ENCODE peak calls at places on chromosomes 5 and 9, in four cellular contexts. One of them, this sample, is unnamed.

GRCh38 chr5:171874210-171874609 is 88.6 kb downstream of the SMIM23 start:
- DNase-seq in NCI-H460: no peak
- DNase-seq in ELR: peak
- DNase-seq in NCI-H1092: no peak
- DNase-seq in this sample: peak

GRCh38 chr5:129271309-129271708 is 176.8 kb downstream of the ISOC1 start:
- DNase-seq in NCI-H460: no peak
- DNase-seq in ELR: peak
- DNase-seq in NCI-H1092: no peak
- DNase-seq in this sample: peak

GRCh38 chr9:113131689-113132151 is 19.1 kb upstream of the SLC31A2 start:
- DNase-seq in NCI-H460: peak
- DNase-seq in ELR: peak
- DNase-seq in NCI-H1092: no peak
- DNase-seq in this sample: no peak

GRCh38 chr5:41574391-41574790 is 64.0 kb upstream of the PLCXD3 start:
- DNase-seq in NCI-H460: no peak
- DNase-seq in ELR: no peak
- DNase-seq in NCI-H1092: no peak
- DNase-seq in this sample: no peak

GRCh38 chr5:158384535-158385421 is 525.8 kb upstream of the CLINT1 start:
- DNase-seq in NCI-H460: no peak
- DNase-seq in ELR: peak
- DNase-seq in NCI-H1092: no peak
- DNase-seq in this sample: peak

GRCh38 chr5:169557838-169558237 is 25.7 kb upstream of the SPDL1 start:
- DNase-seq in NCI-H460: no peak
- DNase-seq in ELR: no peak
- DNase-seq in NCI-H1092: no peak
- DNase-seq in this sample: no peak

GRCh38 chr5:170267431-170268152 is 30.0 kb downstream of the LCP2 start:
- DNase-seq in NCI-H460: peak
- DNase-seq in ELR: peak
- DNase-seq in NCI-H1092: peak
- DNase-seq in this sample: peak

GRCh38 chr9:35108946-35109575 is 6.1 kb upstream of the STOML2 start:
- DNase-seq in NCI-H460: no peak
- DNase-seq in ELR: no peak
- DNase-seq in NCI-H1092: no peak
- DNase-seq in this sample: no peak

GRCh38 chr5:115815006-115815692 is 1.3 kb downstream of the CDO1 start:
- DNase-seq in NCI-H460: no peak
- DNase-seq in ELR: peak
- DNase-seq in NCI-H1092: no peak
- DNase-seq in this sample: no peak

GRCh38 chr9:135015986-135016640 is 71.4 kb upstream of the OLFM1 start:
- DNase-seq in NCI-H460: no peak
- DNase-seq in ELR: no peak
- DNase-seq in NCI-H1092: no peak
- DNase-seq in this sample: no peak

GRCh38 chr5:95620030-95620869 is at the start of gene GPR150:
- DNase-seq in NCI-H460: no peak
- DNase-seq in ELR: peak
- DNase-seq in NCI-H1092: peak
- DNase-seq in this sample: peak

GRCh38 chr5:157471709-157472108 is 11.7 kb downstream of the NIPAL4 start:
- DNase-seq in NCI-H460: peak
- DNase-seq in ELR: peak
- DNase-seq in NCI-H1092: no peak
- DNase-seq in this sample: peak

GRCh38 chr5:176676361-176676824 is 29.1 kb downstream of the TSPAN17 start:
- DNase-seq in NCI-H460: peak
- DNase-seq in ELR: peak
- DNase-seq in NCI-H1092: no peak
- DNase-seq in this sample: no peak

GRCh38 chr9:133981958-133982681 is 10.0 kb downstream of the VAV2 start:
- DNase-seq in NCI-H460: no peak
- DNase-seq in ELR: no peak
- DNase-seq in NCI-H1092: no peak
- DNase-seq in this sample: no peak

GRCh38 chr9:101381833-101382342 is 2.9 kb downstream of the BAAT start:
- DNase-seq in NCI-H460: no peak
- DNase-seq in ELR: no peak
- DNase-seq in NCI-H1092: no peak
- DNase-seq in this sample: no peak

GRCh38 chr9:134861586-134862334 is 18.9 kb upstream of the FCN2 start:
- DNase-seq in NCI-H460: no peak
- DNase-seq in ELR: no peak
- DNase-seq in NCI-H1092: no peak
- DNase-seq in this sample: no peak

GRCh38 chr5:77266291-77266690 is 55.8 kb downstream of the PDE8B start:
- DNase-seq in NCI-H460: no peak
- DNase-seq in ELR: peak
- DNase-seq in NCI-H1092: no peak
- DNase-seq in this sample: peak

GRCh38 chr5:158992104-158992740 is 107.5 kb downstream of the EBF1 start:
- DNase-seq in NCI-H460: no peak
- DNase-seq in ELR: no peak
- DNase-seq in NCI-H1092: no peak
- DNase-seq in this sample: no peak

GRCh38 chr9:83754383-83754977 is 46.7 kb upstream of the UBQLN1 start:
- DNase-seq in NCI-H460: no peak
- DNase-seq in ELR: no peak
- DNase-seq in NCI-H1092: no peak
- DNase-seq in this sample: no peak

GRCh38 chr5:155926011-155926410 is 401.0 kb upstream of the SGCD start:
- DNase-seq in NCI-H460: no peak
- DNase-seq in ELR: no peak
- DNase-seq in NCI-H1092: no peak
- DNase-seq in this sample: peak

GRCh38 chr9:129006328-129007034 is 21.6 kb downstream of the SH3GLB2 start:
- DNase-seq in NCI-H460: peak
- DNase-seq in ELR: peak
- DNase-seq in NCI-H1092: peak
- DNase-seq in this sample: peak

GRCh38 chr5:72888595-72888994 is 67.2 kb upstream of the FCHO2 start:
- DNase-seq in NCI-H460: no peak
- DNase-seq in ELR: no peak
- DNase-seq in NCI-H1092: no peak
- DNase-seq in this sample: no peak

GRCh38 chr5:43039468-43040286 is 442 bp downstream of the ANXA2R start:
- DNase-seq in NCI-H460: peak
- DNase-seq in ELR: peak
- DNase-seq in NCI-H1092: peak
- DNase-seq in this sample: peak

GRCh38 chr5:38473008-38473407 is 83.4 kb downstream of the LIFR start:
- DNase-seq in NCI-H460: no peak
- DNase-seq in ELR: no peak
- DNase-seq in NCI-H1092: peak
- DNase-seq in this sample: no peak

GRCh38 chr9:8733096-8733954 is 933.7 kb upstream of the DMAC1 start:
- DNase-seq in NCI-H460: peak
- DNase-seq in ELR: no peak
- DNase-seq in NCI-H1092: peak
- DNase-seq in this sample: no peak

GRCh38 chr5:39427225-39427624 is 2.4 kb upstream of the DAB2 start:
- DNase-seq in NCI-H460: no peak
- DNase-seq in ELR: peak
- DNase-seq in NCI-H1092: no peak
- DNase-seq in this sample: peak

GRCh38 chr5:56649569-56649968 is 165.8 kb upstream of the MAP3K1 start:
- DNase-seq in NCI-H460: no peak
- DNase-seq in ELR: no peak
- DNase-seq in NCI-H1092: no peak
- DNase-seq in this sample: no peak

GRCh38 chr9:95182854-95183563 is 134.5 kb downstream of the FANCC start:
- DNase-seq in NCI-H460: no peak
- DNase-seq in ELR: no peak
- DNase-seq in NCI-H1092: no peak
- DNase-seq in this sample: no peak

GRCh38 chr5:16265141-16265540 is 85.5 kb upstream of the MARCHF11 start:
- DNase-seq in NCI-H460: no peak
- DNase-seq in ELR: peak
- DNase-seq in NCI-H1092: no peak
- DNase-seq in this sample: peak